ENCODE peak calls at places on chromosomes 13 and 19, in eight cellular contexts. K is right cardiac atrium; Z is left cardiac atrium; F is iPS-NIHi11; Q is astrocyte of the hippocampus; U is NCI-H446; R is stimulated activated CD8-positive, alpha-beta memory T cell treated with anti-CD3 and anti-CD28 coated beads, Interleukin-15, amount 100 ng/mL, for 4 hours; E is cerebellar nuclear complex. X is an unnamed sample.
A peak's percentile ranks its signal among the peaks of the same experiment; 100 is the strongest.

GRCh38 chr13:43546260-43546659 is 240.5 kb downstream of the ENOX1 start:
- DNase-seq in F (no peak), U (peak; percentile 77), E (no peak), R (no peak), K (peak; percentile 80), Z (peak; percentile 62), Q (no peak), X (no peak)

GRCh38 chr13:106034201-106034600 is 501.3 kb downstream of the EFNB2 start:
- DNase-seq in E (no peak), U (no peak), R (no peak), Q (peak; percentile 56), Z (no peak), F (no peak), K (no peak), X (no peak)

GRCh38 chr13:108877300-108877699 is 247.9 kb downstream of the MYO16 start:
- DNase-seq in Q (peak; percentile 46), E (no peak), U (no peak), F (no peak), R (no peak), K (no peak), Z (no peak), X (no peak)

GRCh38 chr19:29283366-29283765 is 70.4 kb upstream of the UQCRFS1 start:
- DNase-seq in E (no peak), Q (no peak), R (no peak), K (no peak), Z (no peak), U (no peak), F (no peak), X (no peak)

GRCh38 chr19:43540381-43540780 is 7.4 kb downstream of the ZNF575 start:
- DNase-seq in R (no peak), K (no peak), U (no peak), Q (no peak), Z (no peak), E (no peak), F (no peak), X (no peak)

GRCh38 chr19:18756896-18757295 is 34.2 kb downstream of the COMP start:
- DNase-seq in U (no peak), F (no peak), R (no peak), K (no peak), Q (no peak), E (no peak), Z (no peak), X (no peak)

GRCh38 chr13:25170554-25171107 is 1.5 kb downstream of the AMER2 start:
- DNase-seq in K (no peak), Z (no peak), R (no peak), F (peak; percentile 62), Q (peak; percentile 52), E (no peak), U (no peak), X (no peak)

GRCh38 chr19:43470288-43470687 is 4.9 kb upstream of the LYPD3 start:
- DNase-seq in Q (peak; percentile 35), E (no peak), U (no peak), K (no peak), F (no peak), Z (no peak), R (peak; percentile 50), X (peak; percentile 24)

GRCh38 chr13:97280478-97280877 is 58.3 kb downstream of the MBNL2 start:
- DNase-seq in R (no peak), U (no peak), F (no peak), Z (no peak), K (no peak), E (no peak), Q (no peak), X (no peak)

GRCh38 chr13:64206430-64207225 is 2791.0 kb upstream of the PCDH20 start:
- DNase-seq in Z (no peak), Q (no peak), U (no peak), F (no peak), K (no peak), R (no peak), E (no peak), X (no peak)

GRCh38 chr13:42970824-42971669 is 21.0 kb downstream of the EPSTI1 start:
- DNase-seq in F (peak; percentile 73), Z (no peak), Q (peak; percentile 53), E (no peak), U (peak; percentile 76), K (no peak), R (peak; percentile 10), X (no peak)

GRCh38 chr19:48806518-48806817 is 4.4 kb downstream of the BCAT2 start:
- DNase-seq in F (peak; percentile 82), Z (no peak), U (no peak), K (no peak), R (no peak), E (no peak), Q (peak; percentile 62), X (no peak)

GRCh38 chr19:18097217-18097992 is at the start of gene MAST3:
- DNase-seq in E (no peak), U (peak; percentile 93), Q (peak; percentile 87), K (peak; percentile 95), Z (peak; percentile 85), R (peak; percentile 72), F (peak; percentile 99), X (no peak)

GRCh38 chr19:38975214-38975860 is at the start of gene FBXO17:
- DNase-seq in Q (peak; percentile 82), U (no peak), R (no peak), E (no peak), Z (peak; percentile 52), K (peak; percentile 88), F (peak; percentile 80), X (no peak)

GRCh38 chr19:14381689-14382474 is 638 bp downstream of the ADGRE5 start:
- DNase-seq in Z (peak; percentile 65), Q (peak; percentile 35), R (peak; percentile 54), K (peak; percentile 78), U (no peak), E (no peak), F (no peak), X (no peak)

GRCh38 chr13:20305587-20305986 is 73.5 kb upstream of the GJB6 start:
- DNase-seq in Z (no peak), R (no peak), E (no peak), K (no peak), Q (no peak), U (no peak), F (no peak), X (no peak)

GRCh38 chr19:37059142-37059541 is 19.1 kb upstream of the ZNF420 start:
- DNase-seq in Z (peak; percentile 22), E (no peak), R (no peak), K (peak; percentile 52), U (no peak), F (no peak), Q (no peak), X (no peak)

GRCh38 chr13:24614306-24615080 is 65.7 kb upstream of the ATP12A start:
- DNase-seq in E (no peak), R (no peak), K (no peak), Z (no peak), F (no peak), U (no peak), Q (no peak), X (no peak)

GRCh38 chr13:100644328-100644727 is 30.3 kb downstream of the TMTC4 start:
- DNase-seq in R (no peak), F (no peak), U (no peak), Q (no peak), Z (no peak), E (no peak), K (no peak), X (peak; percentile 16)

GRCh38 chr13:44759222-44759721 is 183.1 kb upstream of the TSC22D1 start:
- DNase-seq in K (no peak), R (no peak), E (no peak), F (no peak), Q (peak; percentile 25), Z (no peak), U (no peak), X (no peak)

GRCh38 chr19:18785179-18786124 is 5.7 kb downstream of the COMP start:
- DNase-seq in E (no peak), F (peak; percentile 100), U (peak; percentile 89), R (peak; percentile 44), Z (peak; percentile 89), K (peak; percentile 94), Q (peak; percentile 73), X (no peak)

GRCh38 chr19:17687857-17688784 is at the start of gene UNC13A:
- DNase-seq in E (peak; percentile 31), R (no peak), U (peak; percentile 78), Q (peak; percentile 77), F (peak; percentile 94), Z (peak; percentile 50), K (peak; percentile 77), X (no peak)

GRCh38 chr19:50794778-50795664 is 4.8 kb downstream of the ACP4 start:
- DNase-seq in F (peak; percentile 70), U (no peak), Q (no peak), E (no peak), R (no peak), K (no peak), Z (no peak), X (no peak)

GRCh38 chr13:112252744-112253590 is 123.2 kb upstream of the SPACA7 start:
- DNase-seq in E (no peak), Z (no peak), U (no peak), R (no peak), K (no peak), Q (no peak), F (no peak), X (no peak)

GRCh38 chr19:8095354-8095886 is 42.9 kb downstream of the CCL25 start:
- DNase-seq in U (no peak), K (no peak), Q (no peak), Z (no peak), F (no peak), R (no peak), E (no peak), X (no peak)

GRCh38 chr13:114147803-114148520 is 15.5 kb upstream of the RASA3 start:
- DNase-seq in Q (no peak), F (no peak), R (no peak), K (no peak), E (no peak), Z (no peak), U (no peak), X (no peak)

GRCh38 chr13:88235441-88235840 is 564.3 kb downstream of the SLITRK5 start:
- DNase-seq in Q (no peak), Z (no peak), R (no peak), F (no peak), K (no peak), U (no peak), E (no peak), X (no peak)

GRCh38 chr13:89514534-89515312 is 1832.8 kb upstream of the MIR17HG start:
- DNase-seq in Z (no peak), Q (peak; percentile 63), U (peak; percentile 0), R (no peak), E (no peak), K (no peak), F (peak; percentile 12), X (peak; percentile 11)

GRCh38 chr19:38707512-38708114 is 36.7 kb downstream of the CAPN12 start:
- DNase-seq in F (no peak), R (no peak), E (no peak), Z (peak; percentile 88), K (peak; percentile 89), Q (peak; percentile 62), U (no peak), X (no peak)

GRCh38 chr13:98664047-98664446 is 87.1 kb upstream of the STK24 start:
- DNase-seq in F (no peak), K (no peak), E (no peak), R (peak; percentile 42), Z (no peak), Q (peak; percentile 81), U (no peak), X (no peak)

GRCh38 chr19:2668188-2668763 is 34.2 kb downstream of the GNG7 start:
- DNase-seq in K (no peak), R (no peak), Z (no peak), F (no peak), Q (no peak), U (no peak), E (no peak), X (no peak)

GRCh38 chr19:14147797-14148605 is 11.6 kb upstream of the ASF1B start:
- DNase-seq in K (peak; percentile 93), U (no peak), F (peak; percentile 86), E (no peak), Z (peak; percentile 85), R (no peak), Q (peak; percentile 85), X (peak; percentile 15)

GRCh38 chr13:98313938-98314292 is 136.8 kb upstream of the RNF113B start:
- DNase-seq in Q (no peak), K (peak; percentile 63), E (no peak), R (no peak), F (no peak), U (no peak), Z (no peak), X (no peak)

GRCh38 chr19:10812902-10813404 is 23.1 kb downstream of the TMED1 start:
- DNase-seq in F (no peak), R (no peak), K (no peak), U (no peak), Q (peak; percentile 89), Z (peak; percentile 69), E (no peak), X (peak; percentile 87)